ENCODE peak calls at places on chromosome 12, in ten cellular contexts. H is AG04450, P is Peyer's patch, D is K562, A is PC-9, W is endodermal cell, X is cardiac muscle cell, O is upper lobe of right lung, R is GM23338, V is right lobe of liver. L is an unnamed sample.

GRCh38 chr12:124852329-124852831 is 11.3 kb downstream of the SCARB1 start:
- DNase-seq in H (no peak), P (peak), D (no peak), A (no peak), W (no peak), X (peak), O (peak), R (no peak), V (peak), L (peak)

GRCh38 chr12:94704452-94704871 is 54.1 kb upstream of the TMCC3 start:
- DNase-seq in H (peak), P (no peak), D (no peak), A (peak), W (no peak), X (peak), O (no peak), R (no peak), V (no peak), L (no peak)

GRCh38 chr12:238116-238515 is 24.2 kb upstream of the SLC6A12 start:
- DNase-seq in H (no peak), P (no peak), D (no peak), A (no peak), W (no peak), X (no peak), O (peak), R (no peak), V (no peak), L (no peak)

GRCh38 chr12:55704824-55705780 is 2.6 kb downstream of the ITGA7 start:
- DNase-seq in H (no peak), P (no peak), D (no peak), A (no peak), W (no peak), X (no peak), O (no peak), R (no peak), V (no peak), L (no peak)

GRCh38 chr12:6752931-6753771 is at the start of gene MLF2:
- DNase-seq in H (peak), P (peak), D (peak), A (peak), W (peak), X (peak), O (peak), R (peak), V (peak), L (peak)

GRCh38 chr12:92136883-92137582 is 8.6 kb downstream of the BTG1 start:
- DNase-seq in H (peak), P (no peak), D (no peak), A (peak), W (no peak), X (peak), O (no peak), R (peak), V (no peak), L (no peak)

GRCh38 chr12:62731378-62731710 is 203.6 kb downstream of the PPM1H start:
- DNase-seq in H (no peak), P (no peak), D (no peak), A (no peak), W (no peak), X (no peak), O (no peak), R (no peak), V (no peak), L (no peak)

GRCh38 chr12:15689751-15690191 is 99.4 kb downstream of the EPS8 start:
- DNase-seq in H (no peak), P (no peak), D (no peak), A (no peak), W (no peak), X (no peak), O (no peak), R (no peak), V (no peak), L (no peak)

GRCh38 chr12:99553461-99553860 is 94.1 kb upstream of the GARIN6 start:
- DNase-seq in H (no peak), P (no peak), D (no peak), A (no peak), W (no peak), X (no peak), O (no peak), R (no peak), V (no peak), L (no peak)

GRCh38 chr12:8941691-8942478 is 7.6 kb downstream of the M6PR start:
- DNase-seq in H (no peak), P (no peak), D (no peak), A (no peak), W (no peak), X (no peak), O (no peak), R (peak), V (no peak), L (no peak)

GRCh38 chr12:124279846-124280360 is 15.0 kb upstream of the RFLNA start:
- DNase-seq in H (no peak), P (no peak), D (no peak), A (no peak), W (no peak), X (peak), O (no peak), R (no peak), V (no peak), L (no peak)

GRCh38 chr12:131132118-131132892 is 178.6 kb downstream of the ADGRD1 start:
- DNase-seq in H (no peak), P (peak), D (peak), A (no peak), W (peak), X (peak), O (peak), R (peak), V (peak), L (peak)

GRCh38 chr12:132006056-132006680 is 56.4 kb downstream of the EP400 start:
- DNase-seq in H (no peak), P (no peak), D (no peak), A (no peak), W (no peak), X (peak), O (no peak), R (no peak), V (no peak), L (no peak)

GRCh38 chr12:6927379-6927991 is at the start of gene ATN1:
- DNase-seq in H (peak), P (peak), D (peak), A (no peak), W (peak), X (peak), O (peak), R (peak), V (peak), L (peak)

GRCh38 chr12:58905422-58905821 is 14.9 kb downstream of the LRIG3 start:
- DNase-seq in H (no peak), P (no peak), D (no peak), A (no peak), W (no peak), X (no peak), O (no peak), R (no peak), V (no peak), L (no peak)

GRCh38 chr12:49342914-49343731 is 3.6 kb upstream of the DNAJC22 start:
- DNase-seq in H (no peak), P (no peak), D (peak), A (no peak), W (no peak), X (no peak), O (peak), R (peak), V (peak), L (no peak)

GRCh38 chr12:120316798-120317257 is 10.8 kb downstream of the PLA2G1B start:
- DNase-seq in H (no peak), P (no peak), D (peak), A (no peak), W (no peak), X (no peak), O (no peak), R (no peak), V (no peak), L (no peak)

GRCh38 chr12:120317258-120318105 is 10.1 kb downstream of the PLA2G1B start:
- DNase-seq in H (peak), P (peak), D (peak), A (peak), W (peak), X (peak), O (peak), R (peak), V (peak), L (peak)

DNA sequence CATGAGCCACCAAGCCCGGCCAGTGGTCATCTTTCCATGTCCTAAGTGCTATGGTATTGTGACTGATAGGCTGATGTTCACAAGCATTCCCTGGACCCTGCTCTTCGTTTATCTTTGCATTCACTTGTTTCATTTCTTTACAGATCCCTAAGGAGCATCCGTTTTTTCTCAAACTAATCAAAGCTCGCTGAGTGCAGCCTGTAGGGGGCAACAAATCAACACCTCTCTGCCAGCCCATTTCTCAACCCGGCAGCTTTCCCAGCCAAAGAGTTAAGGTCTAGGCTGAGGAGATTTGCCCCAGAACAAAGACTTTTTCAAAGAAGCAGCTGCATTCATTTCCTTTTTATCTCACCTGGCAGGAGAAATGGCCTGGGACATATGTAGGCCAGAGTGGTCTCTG is 12.1 kb downstream of the SIRT4 start:
- DNase-seq in H (no peak), P (no peak), D (peak), A (no peak), W (peak), X (peak), O (no peak), R (peak), V (no peak), L (no peak)
- TF ChIP-seq CTCF in H (peak), P (no peak), D (peak), A (no peak), W (peak), X (peak), O (peak), R (peak), V (no peak), L (no peak)

DNA sequence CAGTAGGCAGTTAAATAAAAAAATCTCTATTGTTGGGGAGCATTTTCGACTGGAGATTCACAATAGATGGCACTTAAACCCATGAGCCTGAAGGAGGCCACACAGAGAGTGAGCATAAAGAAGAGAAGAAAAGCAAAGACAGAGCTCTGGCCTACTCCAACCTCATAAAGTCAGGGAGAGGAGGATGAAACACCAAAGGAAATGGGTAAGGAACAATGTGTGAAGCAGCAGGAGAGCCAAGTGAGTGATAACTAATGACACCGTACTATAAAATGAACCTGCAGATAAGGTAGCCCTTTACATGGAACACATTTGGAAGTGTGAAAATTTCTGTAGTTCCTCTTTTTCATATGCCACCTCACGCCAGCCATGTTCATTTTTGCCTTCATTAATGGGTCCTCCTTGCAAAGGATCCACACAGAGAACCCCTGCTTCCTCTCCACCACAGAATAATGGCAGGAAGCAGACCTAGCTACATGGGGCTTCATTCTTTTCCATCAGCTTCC is 150.0 kb upstream of the SYT10 start:
- DNase-seq in H (no peak), P (no peak), D (no peak), A (no peak), W (peak), X (no peak), O (no peak), R (no peak), V (no peak), L (no peak)
- H3K4me3 ChIP-seq in H (no peak), P (no peak), D (no peak), A (no peak), W (no peak), X (no peak), O (no peak), R (no peak), V (no peak), L (no peak)

DNA sequence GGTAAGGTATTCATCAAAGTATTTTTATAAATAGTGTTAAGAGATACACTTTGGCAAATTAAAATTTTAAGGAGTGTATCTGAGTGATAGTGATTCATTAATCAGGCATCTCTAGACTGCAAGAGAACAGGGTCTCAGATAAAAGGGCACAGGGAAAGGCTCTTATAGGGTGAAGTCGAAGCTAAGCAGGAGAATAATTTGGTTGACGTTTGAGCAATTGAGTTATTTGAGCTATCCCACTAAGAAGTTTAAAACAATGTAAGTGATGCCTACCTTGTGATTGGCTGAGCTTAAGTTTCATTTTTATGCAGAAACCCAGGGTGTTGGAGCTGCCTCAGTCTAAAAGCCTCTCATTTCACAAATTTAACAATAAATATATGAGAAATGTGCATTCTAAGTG is 125.3 kb downstream of the SLC6A15 start:
- DNase-seq in H (no peak), P (no peak), D (no peak), A (no peak), W (no peak), X (no peak), O (no peak), R (no peak), V (no peak), L (no peak)
- H3K27ac ChIP-seq in H (no peak), P (no peak), D (no peak), A (no peak), W (no peak), X (no peak), O (no peak), R (no peak), V (no peak), L (no peak)

GRCh38 chr12:14618990-14619389 is 51.3 kb upstream of the PLBD1 start:
- DNase-seq in H (no peak), P (no peak), D (no peak), A (no peak), W (peak), X (peak), O (no peak), R (peak), V (no peak), L (no peak)

GRCh38 chr12:14619731-14620501 is 52.2 kb upstream of the PLBD1 start:
- DNase-seq in H (no peak), P (no peak), D (no peak), A (no peak), W (no peak), X (no peak), O (no peak), R (no peak), V (no peak), L (no peak)

DNA sequence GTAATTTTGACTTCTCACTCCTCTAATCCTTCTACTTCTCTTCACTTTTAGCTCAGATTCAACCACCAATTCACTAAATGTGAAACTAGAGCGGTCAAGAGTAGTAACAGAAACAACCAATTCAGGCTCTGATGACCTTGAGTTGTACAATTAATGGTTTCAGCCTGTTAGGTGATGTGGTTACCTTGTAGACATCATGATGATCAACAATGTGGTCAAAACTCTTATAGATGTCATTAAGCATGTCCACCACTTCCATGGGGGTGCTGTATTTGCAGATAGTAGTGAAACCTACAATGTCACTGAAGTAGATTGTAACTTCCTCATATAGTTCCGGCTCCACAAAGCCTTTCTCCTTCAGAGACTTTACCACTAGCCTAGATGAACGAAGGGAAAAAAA is 54.1 kb upstream of the PLBD1 start:
- DNase-seq in H (no peak), P (no peak), D (no peak), A (no peak), W (no peak), X (no peak), O (no peak), R (no peak), V (no peak), L (no peak)
- TF ChIP-seq CTCF in H (no peak), P (no peak), D (no peak), A (no peak), W (no peak), X (no peak), O (no peak), R (no peak), V (no peak), L (no peak)

L was measured in left lung.